ENCODE peak calls at places on chromosomes 1 and 21, in six cellular contexts. B, R, Z, Q, U and H are unnamed samples.

GRCh38 chr1:217331698-217332097 is 299.2 kb downstream of the GPATCH2 start:
- DNase-seq in B (no peak), R (no peak), Z (no peak), Q (no peak), U (no peak), H (no peak)

GRCh38 chr1:81702079-81702715 is 98.5 kb upstream of the ADGRL2 start:
- DNase-seq in B (no peak), R (no peak), Z (no peak), Q (no peak), U (no peak), H (no peak)

GRCh38 chr1:46400398-46400797 is 6.3 kb downstream of the FAAH start:
- DNase-seq in B (no peak), R (no peak), Z (no peak), Q (no peak), U (no peak), H (no peak)

GRCh38 chr1:65163193-65163805 is 15.3 kb downstream of the AK4 start:
- DNase-seq in B (no peak), R (no peak), Z (no peak), Q (no peak), U (no peak), H (no peak)

GRCh38 chr1:174795806-174796205 is 203.9 kb upstream of the CACYBP start:
- DNase-seq in B (no peak), R (no peak), Z (no peak), Q (no peak), U (no peak), H (no peak)

GRCh38 chr1:31799196-31799894 is 16.5 kb downstream of the SPOCD1 start:
- DNase-seq in B (peak; percentile 51), R (no peak), Z (no peak), Q (no peak), U (no peak), H (no peak)

GRCh38 chr1:31570228-31570627 is 6.1 kb upstream of the TINAGL1 start:
- DNase-seq in B (no peak), R (no peak), Z (no peak), Q (peak; percentile 32), U (no peak), H (no peak)

GRCh38 chr1:98457212-98457611 is 204.3 kb upstream of the SNX7 start:
- DNase-seq in B (no peak), R (no peak), Z (no peak), Q (no peak), U (no peak), H (no peak)

GRCh38 chr1:25804244-25804963 is 4.4 kb downstream of the SELENON start:
- DNase-seq in B (no peak), R (no peak), Z (no peak), Q (no peak), U (no peak), H (peak; percentile 60)

GRCh38 chr1:77776007-77776725 is 3.3 kb upstream of the MIGA1 start:
- DNase-seq in B (no peak), R (no peak), Z (no peak), Q (no peak), U (no peak), H (no peak)

GRCh38 chr1:171438441-171438840 is 46.9 kb upstream of the PRRC2C start:
- DNase-seq in B (no peak), R (no peak), Z (no peak), Q (no peak), U (no peak), H (no peak)

GRCh38 chr1:63408331-63408730 is 40.9 kb downstream of the ALG6 start:
- DNase-seq in B (no peak), R (no peak), Z (no peak), Q (no peak), U (no peak), H (no peak)

GRCh38 chr1:91684599-91685196 is 184.0 kb downstream of the CDC7 start:
- DNase-seq in B (no peak), R (no peak), Z (no peak), Q (no peak), U (no peak), H (no peak)

GRCh38 chr1:20100632-20101355 is 18.5 kb downstream of the PLA2G2D start:
- DNase-seq in B (peak; percentile 49), R (peak; percentile 47), Z (no peak), Q (peak; percentile 75), U (peak; percentile 48), H (no peak)

GRCh38 chr1:14970799-14971141 is 182.8 kb upstream of the TMEM51 start:
- DNase-seq in B (no peak), R (no peak), Z (no peak), Q (no peak), U (no peak), H (no peak)

GRCh38 chr1:215631489-215631888 is 64.4 kb downstream of the KCTD3 start:
- DNase-seq in B (no peak), R (no peak), Z (no peak), Q (no peak), U (no peak), H (no peak)

GRCh38 chr1:201224671-201225400 is 34.2 kb downstream of the IGFN1 start:
- DNase-seq in B (no peak), R (no peak), Z (no peak), Q (peak; percentile 29), U (no peak), H (no peak)

GRCh38 chr1:200917291-200917817 is 22.7 kb downstream of the INAVA start:
- DNase-seq in B (no peak), R (no peak), Z (no peak), Q (no peak), U (peak; percentile 67), H (no peak)

GRCh38 chr21:37410639-37411038 is 44.1 kb downstream of the DYRK1A start:
- DNase-seq in B (no peak), R (no peak), Z (no peak), Q (no peak), U (no peak), H (no peak)

GRCh38 chr1:204513117-204513716 is 3.0 kb upstream of the MDM4 start:
- DNase-seq in B (no peak), R (no peak), Z (peak; percentile 88), Q (no peak), U (no peak), H (no peak)

GRCh38 chr1:52929019-52929418 is 1.9 kb downstream of the SCP2 start:
- DNase-seq in B (no peak), R (no peak), Z (no peak), Q (no peak), U (no peak), H (no peak)

GRCh38 chr1:52925571-52926005 is 1.5 kb upstream of the SCP2 start:
- DNase-seq in B (no peak), R (no peak), Z (no peak), Q (no peak), U (peak; percentile 82), H (no peak)

GRCh38 chr1:52926864-52927218 is 235 bp upstream of the SCP2 start:
- DNase-seq in B (no peak), R (no peak), Z (no peak), Q (no peak), U (peak; percentile 47), H (no peak)

GRCh38 chr1:52928083-52928404 is 968 bp downstream of the SCP2 start:
- DNase-seq in B (no peak), R (no peak), Z (no peak), Q (no peak), U (no peak), H (no peak)

GRCh38 chr1:52927219-52928082 is at the start of gene SCP2:
- DNase-seq in B (peak; percentile 85), R (peak; percentile 85), Z (no peak), Q (peak; percentile 85), U (peak; percentile 51), H (peak; percentile 75)
- TF ChIP-seq POLR2A in B (peak; percentile 70), R (no peak), Z (peak; percentile 79), Q (no peak), U (peak; percentile 84), H (peak; percentile 63)

GRCh38 chr1:172909606-172910326 is 141.0 kb downstream of the TNFSF18 start:
- DNase-seq in B (no peak), R (no peak), Z (no peak), Q (no peak), U (no peak), H (no peak)
- TF ChIP-seq POLR2AphosphoS5 in B (no peak), R (no peak), Z (no peak), Q (no peak), U (no peak), H (no peak)

DNA sequence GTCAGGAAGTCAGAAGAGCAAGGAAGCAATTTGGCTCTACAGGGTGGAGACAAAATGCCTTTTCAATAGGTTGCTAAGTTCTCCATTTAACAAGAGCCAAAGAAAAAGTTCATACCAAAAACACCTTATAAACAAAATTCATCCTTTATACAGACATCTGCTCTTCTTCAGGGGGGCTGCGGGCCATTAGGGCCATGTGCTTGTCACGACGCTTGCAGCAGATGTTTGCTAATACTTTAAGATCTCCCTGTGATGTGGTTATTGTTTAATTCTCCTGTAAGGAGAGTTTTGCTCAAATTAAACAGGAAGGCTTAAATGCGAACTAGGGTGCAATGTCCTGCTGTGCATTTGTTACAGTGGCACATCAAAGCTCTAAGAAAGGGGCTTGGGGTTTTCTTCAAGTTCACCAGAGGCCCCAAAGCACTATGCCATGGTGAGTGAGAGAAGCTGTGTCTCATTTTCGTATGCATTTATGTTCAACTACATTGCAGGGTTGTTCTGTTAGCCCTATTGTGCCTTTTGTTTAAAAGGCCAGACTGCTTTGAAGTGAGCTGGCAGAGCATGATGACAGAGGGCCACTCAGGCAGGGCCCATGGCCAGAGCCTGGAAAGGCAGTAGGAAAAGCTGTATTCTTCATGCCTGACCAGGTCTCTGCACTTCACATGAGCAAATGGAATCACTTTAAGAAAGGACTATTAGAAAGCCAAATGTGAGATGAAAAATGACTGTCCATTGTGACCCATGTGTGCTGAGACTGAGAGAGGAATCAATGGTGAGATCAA is 24.8 kb upstream of the NTPCR start:
- DNase-seq in B (no peak), R (no peak), Z (no peak), Q (no peak), U (no peak), H (no peak)
- TF ChIP-seq TAF1 in B (no peak), R (no peak), Z (no peak), Q (no peak), U (no peak), H (no peak)

GRCh38 chr1:110387048-110387748 is 3.6 kb downstream of the SLC16A4 start:
- DNase-seq in B (no peak), R (no peak), Z (no peak), Q (no peak), U (no peak), H (no peak)

GRCh38 chr1:110393286-110393685 is 2.5 kb upstream of the SLC16A4 start:
- DNase-seq in B (no peak), R (no peak), Z (no peak), Q (no peak), U (no peak), H (no peak)

GRCh38 chr1:110393691-110394564 is 3.1 kb upstream of the SLC16A4 start:
- DNase-seq in B (no peak), R (no peak), Z (no peak), Q (no peak), U (peak; percentile 47), H (no peak)

GRCh38 chr1:110390096-110390495 is 730 bp downstream of the SLC16A4 start:
- DNase-seq in B (peak; percentile 49), R (no peak), Z (no peak), Q (no peak), U (no peak), H (no peak)

DNA sequence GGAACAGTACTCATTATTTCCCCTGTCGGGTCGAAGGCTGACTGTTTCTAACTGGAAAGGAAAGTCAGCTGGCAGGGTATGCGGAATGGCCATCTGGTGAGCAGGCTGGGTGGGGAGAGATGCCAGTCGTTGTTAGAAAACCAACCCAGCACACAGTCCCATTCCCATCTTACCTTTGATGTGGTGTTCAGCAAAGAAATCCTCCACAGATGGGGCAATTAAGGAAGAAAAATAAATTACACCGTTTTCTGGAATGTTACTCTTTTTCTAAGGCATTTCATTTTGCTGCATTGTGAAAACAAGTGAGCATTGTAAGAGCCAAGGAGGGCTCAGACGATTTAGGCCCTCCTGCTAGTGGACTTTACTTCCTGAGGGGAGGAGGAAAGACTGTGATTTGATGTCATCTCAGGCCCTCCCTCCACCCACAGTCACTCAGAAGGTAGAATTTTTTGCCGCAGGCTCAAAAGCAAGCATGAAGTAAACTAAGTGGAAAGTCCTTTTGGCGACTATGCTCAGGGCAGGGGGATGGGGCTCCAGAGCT is at the start of gene SLC16A4:
- DNase-seq in B (no peak), R (no peak), Z (no peak), Q (no peak), U (peak; percentile 76), H (no peak)
- TF ChIP-seq POLR2A in B (no peak), R (no peak), Z (no peak), Q (no peak), U (no peak), H (no peak)